ENCODE peak calls at places on chromosomes 1 and 21, in seven cellular contexts. N, X, H, C, U, M and P are unnamed samples.
A peak's percentile ranks its signal among the peaks of the same experiment; 100 is the strongest.

GRCh38 chr1:88923224-88923623 is 31.9 kb upstream of the GTF2B start:
- DNase-seq in N (no peak), X (no peak), H (no peak), C (no peak), U (no peak), M (peak; percentile 57), P (no peak)

GRCh38 chr1:88462481-88463261 is 221.4 kb upstream of the PKN2 start:
- DNase-seq in N (peak; percentile 22), X (peak; percentile 43), H (peak; percentile 80), C (peak; percentile 70), U (peak; percentile 41), M (no peak), P (no peak)

GRCh38 chr1:246166841-246167240 is 340.2 kb downstream of the SMYD3 start:
- DNase-seq in N (no peak), X (no peak), H (no peak), C (no peak), U (no peak), M (no peak), P (no peak)

GRCh38 chr1:3244025-3244424 is 175.0 kb downstream of the PRDM16 start:
- DNase-seq in N (no peak), X (no peak), H (no peak), C (no peak), U (no peak), M (no peak), P (no peak)

GRCh38 chr1:119139393-119139792 is 1.1 kb downstream of the WARS2 start:
- DNase-seq in N (no peak), X (no peak), H (peak; percentile 23), C (no peak), U (no peak), M (no peak), P (no peak)

GRCh38 chr1:166184897-166185296 is 18.1 kb upstream of the FAM78B start:
- DNase-seq in N (no peak), X (no peak), H (no peak), C (no peak), U (no peak), M (no peak), P (no peak)

GRCh38 chr21:37829447-37829846 is 86.8 kb downstream of the KCNJ6 start:
- DNase-seq in N (no peak), X (no peak), H (no peak), C (peak; percentile 48), U (no peak), M (peak; percentile 23), P (no peak)

GRCh38 chr1:115112496-115113375 is 23.4 kb upstream of the TSPAN2 start:
- DNase-seq in N (peak; percentile 40), X (peak; percentile 55), H (peak; percentile 77), C (peak; percentile 63), U (peak; percentile 33), M (no peak), P (no peak)

GRCh38 chr21:44875341-44875740 is 1.9 kb upstream of the PTTG1IP start:
- DNase-seq in N (no peak), X (no peak), H (no peak), C (peak; percentile 66), U (no peak), M (no peak), P (peak; percentile 46)

GRCh38 chr1:235087906-235088305 is 40.7 kb downstream of the TOMM20 start:
- DNase-seq in N (no peak), X (no peak), H (no peak), C (no peak), U (no peak), M (no peak), P (no peak)

GRCh38 chr1:216640100-216640499 is 83.1 kb downstream of the ESRRG start:
- DNase-seq in N (no peak), X (no peak), H (no peak), C (no peak), U (no peak), M (no peak), P (no peak)

GRCh38 chr1:26959722-26960624 is at the start of gene KDF1:
- DNase-seq in N (peak; percentile 18), X (peak; percentile 79), H (peak; percentile 96), C (no peak), U (no peak), M (no peak), P (peak; percentile 87)

GRCh38 chr21:16942703-16943102 is 570.1 kb upstream of the CXADR start:
- DNase-seq in N (peak; percentile 61), X (no peak), H (peak; percentile 93), C (peak; percentile 18), U (no peak), M (peak; percentile 35), P (peak; percentile 43)

GRCh38 chr1:145985502-145986439 is 10.6 kb downstream of the TXNIP start:
- DNase-seq in N (no peak), X (no peak), H (peak; percentile 39), C (peak; percentile 67), U (peak; percentile 81), M (peak; percentile 56), P (no peak)

GRCh38 chr1:240888039-240888786 is 276.3 kb upstream of the GREM2 start:
- DNase-seq in N (peak; percentile 84), X (peak; percentile 55), H (peak; percentile 89), C (peak; percentile 8), U (no peak), M (peak; percentile 12), P (peak; percentile 59)

GRCh38 chr1:19484793-19485361 is 462 bp downstream of the CAPZB start:
- DNase-seq in N (no peak), X (no peak), H (peak; percentile 61), C (peak; percentile 54), U (no peak), M (no peak), P (peak; percentile 40)
- H3K4me1 ChIP-seq in N (peaks cover 24% of the 10 kb centered on the region), X (peaks cover 42% of the 10 kb centered on the region), H (peaks cover 56% of the 10 kb centered on the region), C (peaks cover 49% of the 10 kb centered on the region), U (peaks cover 58% of the 10 kb centered on the region), M (peaks cover 65% of the 10 kb centered on the region), P (peaks cover 6% of the 10 kb centered on the region)

GRCh38 chr1:54279457-54279856 is 79.5 kb downstream of the MRPL37 start:
- DNase-seq in N (no peak), X (no peak), H (no peak), C (no peak), U (no peak), M (no peak), P (no peak)

GRCh38 chr1:54278941-54279422 is 79.0 kb downstream of the MRPL37 start:
- DNase-seq in N (no peak), X (peak; percentile 67), H (no peak), C (peak; percentile 58), U (no peak), M (no peak), P (no peak)

GRCh38 chr1:54282101-54282847 is 82.3 kb downstream of the MRPL37 start:
- DNase-seq in N (no peak), X (no peak), H (no peak), C (no peak), U (no peak), M (no peak), P (no peak)

GRCh38 chr1:54283214-54283996 is 83.4 kb downstream of the MRPL37 start:
- DNase-seq in N (no peak), X (no peak), H (no peak), C (no peak), U (no peak), M (no peak), P (no peak)

GRCh38 chr1:54280652-54281051 is 80.7 kb downstream of the MRPL37 start:
- DNase-seq in N (no peak), X (no peak), H (no peak), C (no peak), U (no peak), M (no peak), P (no peak)
- H3K27me3 ChIP-seq in N (no peaks in the 10 kb centered on the region), X (no peaks in the 10 kb centered on the region), H (no peaks in the 10 kb centered on the region), C (no peaks in the 10 kb centered on the region), U (no peaks in the 10 kb centered on the region), M (no peaks in the 10 kb centered on the region), P (no peaks in the 10 kb centered on the region)

GRCh38 chr1:41738475-41738874 is 180.2 kb downstream of the HIVEP3 start:
- DNase-seq in N (no peak), X (no peak), H (no peak), C (peak; percentile 31), U (no peak), M (no peak), P (no peak)

GRCh38 chr1:41740630-41741239 is 178.0 kb downstream of the HIVEP3 start:
- DNase-seq in N (no peak), X (no peak), H (no peak), C (no peak), U (no peak), M (no peak), P (no peak)

GRCh38 chr1:41741244-41741643 is 177.5 kb downstream of the HIVEP3 start:
- DNase-seq in N (no peak), X (no peak), H (no peak), C (no peak), U (no peak), M (no peak), P (no peak)

GRCh38 chr1:41739061-41739955 is 179.4 kb downstream of the HIVEP3 start:
- DNase-seq in N (no peak), X (peak; percentile 80), H (no peak), C (peak; percentile 95), U (peak; percentile 80), M (no peak), P (no peak)

DNA sequence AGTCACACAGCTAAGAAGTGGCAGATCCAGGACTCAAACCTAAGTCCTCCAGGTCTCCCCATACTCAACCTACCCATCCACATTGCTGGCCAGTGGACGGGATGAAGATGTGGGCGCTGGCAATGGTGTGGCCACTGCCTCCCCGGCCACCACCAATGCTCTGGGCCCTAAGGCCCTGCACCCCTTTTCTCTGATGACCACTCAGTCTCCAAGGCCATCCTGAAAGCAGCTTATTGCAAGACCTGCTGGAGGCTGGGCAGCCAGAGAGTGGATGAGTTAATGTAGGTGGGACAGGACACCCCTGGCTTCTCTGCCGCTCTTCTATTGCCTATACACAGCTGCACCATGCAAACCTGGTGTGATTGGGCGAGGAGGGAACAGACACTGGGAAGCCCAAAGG is 178.7 kb downstream of the HIVEP3 start:
- DNase-seq in N (no peak), X (no peak), H (no peak), C (no peak), U (no peak), M (no peak), P (no peak)
- H3K4me1 ChIP-seq in N (peaks cover 2% of the 10 kb centered on the region), X (peaks cover 4% of the 10 kb centered on the region), H (no peaks in the 10 kb centered on the region), C (peaks cover 12% of the 10 kb centered on the region), U (peaks cover 12% of the 10 kb centered on the region), M (no peaks in the 10 kb centered on the region), P (no peaks in the 10 kb centered on the region)

GRCh38 chr1:11594625-11595024 is 59.6 kb downstream of the FBXO2 start:
- DNase-seq in N (no peak), X (no peak), H (no peak), C (no peak), U (no peak), M (no peak), P (no peak)

GRCh38 chr1:11595287-11595686 is 58.9 kb downstream of the FBXO2 start:
- DNase-seq in N (no peak), X (no peak), H (peak; percentile 43), C (no peak), U (no peak), M (no peak), P (no peak)

GRCh38 chr1:11596295-11596694 is 57.9 kb downstream of the FBXO2 start:
- DNase-seq in N (no peak), X (no peak), H (no peak), C (no peak), U (no peak), M (no peak), P (no peak)

GRCh38 chr1:11592752-11593151 is 61.5 kb downstream of the FBXO2 start:
- DNase-seq in N (no peak), X (no peak), H (no peak), C (no peak), U (no peak), M (no peak), P (no peak)

DNA sequence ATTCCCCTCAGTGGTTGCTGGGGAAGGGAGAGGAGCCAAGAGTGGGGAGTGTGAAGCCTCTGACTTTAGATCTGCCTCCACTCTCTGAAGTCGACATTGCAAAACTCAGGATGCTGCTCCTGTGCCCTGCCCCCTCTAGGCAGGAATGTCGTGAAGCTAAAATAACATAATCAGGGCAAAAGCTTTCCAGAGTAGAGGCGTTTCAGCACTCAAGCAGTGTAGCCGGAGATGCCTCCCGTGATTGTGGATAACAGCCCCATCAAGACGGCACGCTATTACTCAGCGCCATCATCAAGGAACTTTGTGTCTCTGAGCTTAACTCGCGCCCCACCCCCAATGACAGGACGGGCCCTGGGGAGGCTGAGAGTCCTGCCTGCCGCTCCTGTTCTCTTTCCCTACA is 60.0 kb downstream of the FBXO2 start:
- DNase-seq in N (peak; percentile 51), X (no peak), H (peak; percentile 89), C (peak; percentile 22), U (peak; percentile 39), M (peak; percentile 22), P (peak; percentile 43)
- H3K27me3 ChIP-seq in N (no peaks in the 10 kb centered on the region), X (no peaks in the 10 kb centered on the region), H (no peaks in the 10 kb centered on the region), C (peaks cover 29% of the 10 kb centered on the region), U (peaks cover 10% of the 10 kb centered on the region), M (peaks cover 3% of the 10 kb centered on the region), P (no peaks in the 10 kb centered on the region)